ENCODE peak calls at places on chromosomes 16 and 17, in six cellular contexts. J, A, P, B, C and R are unnamed samples.

GRCh38 chr16:49773534-49774486 is 82.1 kb downstream of the ZNF423 start:
- DNase-seq in C (peak), J (no peak), P (no peak), B (no peak), A (no peak), R (peak)

GRCh38 chr17:7552621-7553051 is 3.8 kb downstream of the TNFSF12 start:
- DNase-seq in B (no peak), J (no peak), A (no peak), C (no peak), P (no peak), R (no peak)

GRCh38 chr16:48609453-48610023 is 442 bp downstream of the N4BP1 start:
- DNase-seq in J (peak), P (no peak), C (peak), A (peak), B (peak), R (peak)

GRCh38 chr16:89188064-89188441 is 12.3 kb downstream of the SLC22A31 start:
- DNase-seq in P (no peak), C (no peak), J (no peak), A (no peak), B (no peak), R (no peak)

GRCh38 chr17:39151680-39152058 is 232 bp upstream of the PLXDC1 start:
- DNase-seq in P (no peak), C (no peak), J (no peak), A (no peak), B (peak), R (no peak)

GRCh38 chr16:47110939-47111338 is 32.8 kb downstream of the NETO2 start:
- DNase-seq in B (no peak), C (peak), P (no peak), J (no peak), A (no peak), R (no peak)

GRCh38 chr17:6135996-6136395 is 65.8 kb downstream of the WSCD1 start:
- DNase-seq in A (no peak), P (no peak), B (no peak), C (no peak), J (no peak), R (no peak)

GRCh38 chr16:57690782-57691471 is 3.7 kb upstream of the DRC7 start:
- DNase-seq in B (no peak), J (no peak), C (no peak), P (no peak), A (peak), R (no peak)

GRCh38 chr17:57405486-57406072 is 149.3 kb downstream of the MSI2 start:
- DNase-seq in P (no peak), J (no peak), B (no peak), A (peak), C (no peak), R (peak)

GRCh38 chr17:57576744-57577143 is 168.4 kb downstream of the CCDC182 start:
- DNase-seq in J (no peak), A (no peak), P (no peak), C (no peak), B (no peak), R (no peak)

GRCh38 chr17:37642706-37643105 is 540 bp downstream of the DDX52 start:
- DNase-seq in C (peak), P (no peak), B (no peak), J (no peak), A (peak), R (peak)

GRCh38 chr17:29155966-29156338 is 24.2 kb downstream of the MYO18A start:
- DNase-seq in C (peak), A (peak), J (peak), B (no peak), P (no peak), R (peak)

GRCh38 chr17:4856937-4857314 is 23.8 kb downstream of the MINK1 start:
- DNase-seq in A (no peak), J (no peak), B (no peak), P (no peak), C (no peak), R (no peak)

GRCh38 chr16:89604764-89605163 is 8.7 kb upstream of the DPEP1 start:
- DNase-seq in A (no peak), B (no peak), C (no peak), P (no peak), J (no peak), R (no peak)

GRCh38 chr16:49876716-49877129 is 20.8 kb upstream of the ZNF423 start:
- DNase-seq in C (peak), P (peak), B (peak), J (peak), A (no peak), R (peak)

GRCh38 chr17:45908460-45908859 is 14.1 kb downstream of the MAPT start:
- DNase-seq in B (no peak), C (no peak), A (no peak), J (peak), P (no peak), R (no peak)

GRCh38 chr17:8742274-8742673 is 2.4 kb downstream of the CCDC42 start:
- DNase-seq in C (no peak), P (no peak), J (peak), B (no peak), A (no peak), R (no peak)

GRCh38 chr17:16044484-16044883 is 44.9 kb downstream of the TTC19 start:
- DNase-seq in B (no peak), P (no peak), J (peak), C (no peak), A (no peak), R (no peak)

GRCh38 chr17:28988475-28988874 is 17.4 kb downstream of the SEZ6 start:
- DNase-seq in J (no peak), C (no peak), A (no peak), P (no peak), B (no peak), R (no peak)

GRCh38 chr16:88856122-88856827 is 472 bp downstream of the GALNS start:
- DNase-seq in J (peak), C (peak), P (peak), B (peak), A (no peak), R (no peak)

GRCh38 chr16:23410176-23410575 is 42.8 kb downstream of the COG7 start:
- DNase-seq in P (no peak), A (peak), C (peak), J (no peak), B (no peak), R (no peak)

GRCh38 chr17:34146440-34147043 is 108.5 kb upstream of the CCL2 start:
- DNase-seq in J (peak), P (peak), A (no peak), C (peak), B (peak), R (no peak)

GRCh38 chr16:46850619-46851555 is 19.9 kb upstream of the C16orf87 start:
- DNase-seq in A (no peak), P (no peak), B (no peak), C (no peak), J (no peak), R (no peak)

GRCh38 chr16:11075163-11075562 is 130.8 kb downstream of the CLEC16A start:
- DNase-seq in J (no peak), P (no peak), A (no peak), B (no peak), C (no peak), R (no peak)

GRCh38 chr17:19867094-19867653 is 562 bp downstream of the ULK2 start:
- DNase-seq in A (peak), C (peak), B (peak), P (peak), J (peak), R (peak)

GRCh38 chr16:70808371-70808770 is 7.4 kb upstream of the VAC14 start:
- DNase-seq in J (peak), C (no peak), A (no peak), P (no peak), B (no peak), R (no peak)

GRCh38 chr16:74999208-74999682 is 421 bp downstream of the ZNRF1 start:
- DNase-seq in P (peak), A (no peak), J (no peak), C (peak), B (no peak), R (peak)

GRCh38 chr17:78438694-78439325 is 60.4 kb downstream of the PGS1 start:
- DNase-seq in P (no peak), J (no peak), B (no peak), C (no peak), A (no peak), R (no peak)

GRCh38 chr17:4940625-4941021 is 555 bp downstream of the RNF167 start:
- DNase-seq in A (no peak), P (no peak), C (no peak), J (no peak), B (no peak), R (no peak)

GRCh38 chr16:89216315-89217137 is 977 bp upstream of the ZNF778 start:
- DNase-seq in B (peak), C (peak), A (peak), P (peak), J (peak), R (peak)

GRCh38 chr16:58040496-58040846 is 14.9 kb downstream of the MMP15 start:
- DNase-seq in J (no peak), A (no peak), P (no peak), C (no peak), B (no peak), R (no peak)

GRCh38 chr17:40433551-40434384 is 9.5 kb upstream of the IGFBP4 start:
- DNase-seq in A (no peak), P (no peak), J (peak), B (peak), C (peak), R (no peak)

GRCh38 chr17:41619162-41619933 is 5.0 kb downstream of the KRT17 start:
- DNase-seq in J (no peak), P (no peak), B (no peak), A (no peak), C (no peak), R (no peak)

GRCh38 chr17:75111777-75112176 is 2.0 kb downstream of the ARMC7 start:
- DNase-seq in P (no peak), B (no peak), C (no peak), J (no peak), A (no peak), R (no peak)

GRCh38 chr17:75115545-75115944 is 5.8 kb downstream of the ARMC7 start:
- DNase-seq in J (no peak), C (no peak), B (no peak), A (no peak), P (no peak), R (no peak)

GRCh38 chr17:75116681-75117080 is 6.9 kb downstream of the ARMC7 start:
- DNase-seq in B (no peak), C (no peak), A (no peak), P (no peak), J (no peak), R (no peak)

GRCh38 chr17:75110307-75110937 is 653 bp downstream of the ARMC7 start:
- DNase-seq in P (no peak), C (peak), J (peak), A (no peak), B (peak), R (no peak)

GRCh38 chr17:75113798-75114551 is 4.2 kb downstream of the ARMC7 start:
- DNase-seq in J (peak), P (peak), C (peak), B (peak), A (peak), R (peak)
- H3K9ac ChIP-seq in J (no peak), P (no peak), C (peak), B (no peak), A (peak), R (peak)

DNA sequence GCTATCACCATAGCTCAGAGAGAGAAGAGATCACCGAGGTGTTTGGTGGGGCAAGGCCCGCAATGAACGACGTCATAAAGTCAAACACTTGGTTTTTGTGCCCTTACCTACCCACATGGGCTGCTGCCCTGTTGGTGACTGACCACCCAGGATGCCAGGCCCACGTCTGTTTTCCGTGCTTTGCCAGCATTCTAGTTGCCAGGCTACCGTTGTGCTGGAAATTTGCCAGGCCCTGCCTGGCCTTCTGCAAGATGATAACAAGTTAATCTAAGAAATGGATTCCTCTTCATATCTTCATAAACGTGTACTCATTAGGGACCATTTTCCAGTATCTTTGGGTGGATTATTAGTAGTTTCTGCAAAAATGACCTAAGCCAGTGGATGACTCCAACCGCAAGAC is 35.4 kb downstream of the SLC6A4 start:
- DNase-seq in J (no peak), C (no peak), B (no peak), P (no peak), A (no peak), R (no peak)
- H2BK15ac ChIP-seq in J (no peak), C (no peak), B (no peak), P (no peak), A (no peak), R (no peak)

DNA sequence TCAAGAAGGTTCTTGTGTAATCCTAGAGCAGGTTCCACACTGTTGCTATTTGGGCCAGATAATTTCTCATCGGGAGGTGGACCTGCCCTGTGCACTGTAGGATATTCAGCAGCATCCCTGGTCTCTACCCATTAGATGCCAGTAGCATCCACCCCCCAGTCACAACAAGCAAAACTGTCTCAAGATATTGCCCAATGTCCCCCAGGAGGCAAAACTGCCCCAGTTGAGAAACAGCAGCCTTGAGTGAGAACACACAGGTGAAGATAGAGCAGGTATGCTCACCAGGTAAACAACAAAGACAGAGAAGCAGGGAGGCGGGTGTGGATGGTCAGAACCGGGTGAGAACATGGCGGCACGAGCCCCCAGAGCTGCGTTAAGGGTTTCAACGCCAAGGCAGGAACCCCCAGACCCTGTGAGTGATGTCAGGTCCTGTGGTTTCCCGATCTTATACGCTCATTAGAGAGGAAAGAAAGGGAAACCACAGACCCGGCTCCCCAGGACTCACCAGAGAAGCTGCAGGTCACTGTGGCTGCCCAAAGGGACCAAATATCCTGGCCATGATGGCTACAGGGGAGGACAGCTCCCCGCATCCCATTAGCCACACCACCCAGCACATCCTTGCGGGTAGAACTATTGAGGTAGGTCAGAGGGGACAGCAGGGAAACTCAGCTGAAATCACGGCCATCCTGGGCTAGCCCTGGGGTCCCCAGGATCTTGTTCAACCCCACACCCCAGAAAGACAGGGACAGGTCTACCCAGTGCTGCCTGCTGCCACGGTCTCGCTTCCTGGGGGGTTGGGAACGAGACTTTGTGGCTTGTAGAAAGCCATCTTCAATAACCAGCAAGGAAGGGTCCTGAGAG is 21.2 kb downstream of the CDC42EP4 start:
- DNase-seq in J (peak), B (no peak), A (no peak), P (no peak), C (no peak), R (no peak)
- H3K9ac ChIP-seq in J (no peak), B (no peak), A (peak), P (no peak), C (no peak), R (peak)

DNA sequence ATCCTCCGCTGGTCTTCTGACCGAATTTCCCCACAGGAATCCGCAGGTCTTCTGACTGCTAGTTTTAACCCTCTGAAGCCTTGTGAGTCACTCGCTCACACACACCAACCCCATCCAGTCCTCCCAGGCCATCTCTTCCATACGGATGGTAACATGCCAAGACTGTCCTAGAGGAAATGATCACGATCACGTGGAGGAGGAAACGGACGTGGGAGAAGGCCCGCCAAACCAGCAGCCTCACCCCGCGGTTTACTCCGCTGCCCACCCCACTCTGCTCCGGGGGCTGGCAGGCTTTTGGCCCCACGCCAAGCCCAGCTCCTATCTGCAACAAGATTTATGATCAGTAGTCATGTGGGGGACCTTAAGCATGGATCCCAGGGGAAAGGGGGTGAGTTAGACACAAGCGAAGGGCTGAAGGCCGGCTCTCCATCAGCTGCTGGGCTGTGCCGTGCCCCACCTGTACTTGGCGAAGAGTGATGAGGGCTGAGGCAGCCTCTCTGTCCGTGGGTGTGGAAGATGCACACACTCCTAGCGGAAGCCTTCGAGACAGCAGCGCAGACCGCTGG is 1.5 kb upstream of the FAAP100 start:
- DNase-seq in A (peak), J (no peak), B (no peak), C (no peak), P (no peak), R (peak)
- H2BK15ac ChIP-seq in A (peak), J (no peak), B (no peak), C (no peak), P (no peak), R (no peak)

GRCh38 chr16:12459401-12459791 is 344.3 kb downstream of the CPPED1 start:
- DNase-seq in J (no peak), P (no peak), B (no peak), C (no peak), A (no peak), R (no peak)

GRCh38 chr16:12459993-12460392 is 343.7 kb downstream of the CPPED1 start:
- DNase-seq in C (no peak), P (no peak), J (no peak), A (no peak), B (no peak), R (no peak)

GRCh38 chr16:12456355-12456754 is 347.3 kb downstream of the CPPED1 start:
- DNase-seq in C (no peak), A (no peak), B (no peak), P (no peak), J (no peak), R (no peak)

GRCh38 chr16:12458591-12459400 is 344.9 kb downstream of the CPPED1 start:
- DNase-seq in A (no peak), B (no peak), P (no peak), J (no peak), C (no peak), R (no peak)

DNA sequence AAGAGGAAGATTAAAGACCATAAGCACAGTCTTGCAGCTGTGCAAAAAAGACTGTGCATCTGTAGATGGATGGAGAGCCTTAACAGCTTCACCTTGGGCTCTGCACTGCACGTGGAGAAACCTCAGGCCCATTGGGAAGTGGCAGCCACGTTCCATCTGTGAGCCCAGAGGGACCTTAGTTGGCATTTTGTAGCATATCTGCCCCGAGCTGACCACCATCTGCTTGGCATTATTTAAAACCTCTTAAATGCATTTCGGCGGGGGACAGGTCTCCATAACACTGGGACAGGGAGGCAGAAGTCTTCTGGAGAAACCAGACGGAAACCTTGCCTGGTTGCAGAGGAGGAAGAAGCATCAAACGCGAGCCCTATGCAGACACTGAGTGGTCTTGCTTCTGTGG is 345.6 kb downstream of the CPPED1 start:
- DNase-seq in B (no peak), P (no peak), J (no peak), A (no peak), C (no peak), R (no peak)
- H3K9ac ChIP-seq in B (no peak), P (no peak), J (no peak), A (no peak), C (no peak), R (no peak)

GRCh38 chr16:78689536-78689935 is 590.1 kb downstream of the WWOX start:
- DNase-seq in J (no peak), P (no peak), A (no peak), C (no peak), B (no peak), R (no peak)

GRCh38 chr16:78689031-78689430 is 589.6 kb downstream of the WWOX start:
- DNase-seq in J (no peak), B (no peak), A (peak), C (no peak), P (no peak), R (peak)

GRCh38 chr16:78684655-78685400 is 585.4 kb downstream of the WWOX start:
- DNase-seq in A (no peak), C (no peak), J (no peak), B (no peak), P (no peak), R (peak)

GRCh38 chr16:78684040-78684611 is 584.7 kb downstream of the WWOX start:
- DNase-seq in C (no peak), A (peak), J (no peak), B (no peak), P (no peak), R (peak)

GRCh38 chr16:78686601-78687000 is 587.1 kb downstream of the WWOX start:
- DNase-seq in J (no peak), A (no peak), C (no peak), B (no peak), P (no peak), R (peak)
- H2BK15ac ChIP-seq in J (no peak), A (no peak), C (no peak), B (no peak), P (no peak), R (no peak)

GRCh38 chr16:64951681-64952080 is 170.2 kb downstream of the CDH11 start:
- DNase-seq in J (no peak), A (peak), C (no peak), B (no peak), P (no peak), R (no peak)
- H3K9ac ChIP-seq in J (no peak), A (no peak), C (no peak), B (no peak), P (no peak), R (no peak)

DNA sequence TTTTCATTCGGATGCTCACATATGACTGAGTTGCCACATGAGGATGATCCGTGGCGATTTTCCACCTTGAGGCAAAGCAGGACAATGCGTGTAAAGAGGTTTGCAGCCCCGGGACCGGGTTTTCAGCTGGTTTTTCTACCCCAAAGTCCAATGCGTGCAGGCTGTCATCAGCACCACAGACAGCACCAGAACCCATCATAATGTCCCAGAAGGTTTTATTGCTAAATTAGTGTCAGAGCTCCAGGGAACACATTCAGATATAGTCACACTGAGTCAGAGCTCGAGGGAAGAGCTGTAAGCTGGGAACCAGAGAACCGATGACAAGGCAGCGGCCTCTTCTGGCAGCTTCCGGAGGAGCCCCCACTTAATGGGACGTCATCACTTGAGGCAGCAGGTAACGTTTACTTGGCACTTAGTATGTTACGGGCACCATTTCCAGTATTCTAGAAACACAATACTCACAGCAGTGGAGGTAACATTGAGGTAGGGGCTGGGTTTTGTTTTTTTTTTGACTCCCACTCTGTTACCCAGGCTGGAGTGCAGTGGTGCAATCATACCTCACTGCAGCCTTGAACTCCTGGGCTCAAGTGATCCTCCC is 8.9 kb upstream of the NAGPA start:
- DNase-seq in P (no peak), J (no peak), C (peak), A (peak), B (no peak), R (peak)
- H2BK15ac ChIP-seq in P (no peak), J (no peak), C (no peak), A (no peak), B (no peak), R (no peak)